ENCODE peak calls at places on chromosomes 16 and 17, in nine cellular contexts. B is cardiac muscle cell; Y is A549; J is stomach; C is WERI-Rb-1; O is naive thymus-derived CD4-positive, alpha-beta T cell; P is neural progenitor cell; A is small intestine; W is uterus. Z is an unnamed sample.

GRCh38 chr17:10385871-10386270 is 13.1 kb upstream of the MYH13 start:
- DNase-seq in B (no peak), W (no peak), C (no peak), A (no peak), J (no peak), Y (no peak), P (no peak), O (no peak), Z (no peak)

GRCh38 chr16:1197237-1197866 is 27.7 kb downstream of the TPSG1 start:
- DNase-seq in C (no peak), O (no peak), P (no peak), W (no peak), A (no peak), B (no peak), J (no peak), Y (no peak), Z (no peak)

GRCh38 chr16:85571813-85572619 is 41.1 kb upstream of the GSE1 start:
- DNase-seq in W (no peak), B (no peak), J (no peak), C (no peak), P (no peak), O (no peak), Y (no peak), A (no peak), Z (no peak)

GRCh38 chr16:1002399-1003161 is 21.0 kb downstream of the SOX8 start:
- DNase-seq in A (peak; percentile 39), B (no peak), C (no peak), Y (peak; percentile 95), W (peak; percentile 26), J (peak; percentile 63), P (no peak), O (no peak), Z (no peak)

GRCh38 chr17:78110363-78111011 is 18.1 kb downstream of the TMC6 start:
- DNase-seq in Y (no peak), C (no peak), B (no peak), J (no peak), P (no peak), W (peak; percentile 15), O (no peak), A (no peak), Z (no peak)

GRCh38 chr17:35068249-35068648 is 4.7 kb upstream of the RFFL start:
- DNase-seq in O (no peak), B (no peak), P (no peak), A (no peak), J (no peak), W (no peak), Y (no peak), C (no peak), Z (no peak)

GRCh38 chr16:23286131-23286532 is 16.0 kb upstream of the SCNN1B start:
- DNase-seq in Y (no peak), P (no peak), B (no peak), J (no peak), C (no peak), O (no peak), A (no peak), W (no peak), Z (no peak)

GRCh38 chr16:1613728-1614225 is 1.6 kb downstream of the CRAMP1 start:
- DNase-seq in A (peak; percentile 12), O (peak; percentile 17), C (no peak), P (peak; percentile 50), B (peak; percentile 48), W (peak; percentile 27), Y (no peak), J (peak; percentile 30), Z (peak; percentile 37)

GRCh38 chr17:63434951-63435571 is 11.0 kb downstream of the CYB561 start:
- DNase-seq in P (no peak), J (peak; percentile 96), Y (peak; percentile 76), B (no peak), A (peak; percentile 92), O (peak; percentile 25), C (no peak), W (peak; percentile 54), Z (peak; percentile 80)

GRCh38 chr17:82030470-82031302 is 792 bp upstream of the RAC3 start:
- DNase-seq in C (peak; percentile 94), Y (peak; percentile 92), A (peak; percentile 78), B (peak; percentile 89), W (peak; percentile 73), O (peak; percentile 80), J (peak; percentile 90), P (peak; percentile 95), Z (peak; percentile 86)

GRCh38 chr16:89534147-89534788 is 26.1 kb downstream of the SPG7 start:
- DNase-seq in P (no peak), J (no peak), A (peak; percentile 33), C (no peak), Y (no peak), W (no peak), B (no peak), O (no peak), Z (no peak)

GRCh38 chr16:17205279-17206139 is 265.3 kb downstream of the XYLT1 start:
- DNase-seq in C (no peak), P (peak; percentile 43), W (no peak), Y (no peak), J (peak; percentile 29), O (no peak), B (peak; percentile 56), A (no peak), Z (no peak)

GRCh38 chr17:77707546-77707945 is 251.0 kb upstream of the TNRC6C start:
- DNase-seq in B (no peak), C (no peak), O (no peak), P (no peak), Y (no peak), W (no peak), A (no peak), J (no peak), Z (no peak)

GRCh38 chr17:49707246-49707607 is 537 bp downstream of the SLC35B1 start:
- DNase-seq in C (no peak), Y (peak; percentile 36), W (no peak), J (no peak), B (no peak), O (no peak), P (peak; percentile 51), A (no peak), Z (no peak)

GRCh38 chr16:18984425-18985005 is 781 bp downstream of the TMC7 start:
- DNase-seq in C (no peak), J (no peak), P (no peak), Y (no peak), B (no peak), A (peak; percentile 35), W (no peak), O (no peak), Z (no peak)
- H3K4me3 ChIP-seq in C (peak overlapping the region; percentile 54), J (peak overlapping the region; percentile 50), P (peak overlapping the region; percentile 81), Y (peak overlapping the region; percentile 63), B (peak overlapping the region; percentile 54), A (peak overlapping the region; percentile 38), W (no peak overlapping the region), O (no peak overlapping the region), Z (peak overlapping the region; percentile 63)

DNA sequence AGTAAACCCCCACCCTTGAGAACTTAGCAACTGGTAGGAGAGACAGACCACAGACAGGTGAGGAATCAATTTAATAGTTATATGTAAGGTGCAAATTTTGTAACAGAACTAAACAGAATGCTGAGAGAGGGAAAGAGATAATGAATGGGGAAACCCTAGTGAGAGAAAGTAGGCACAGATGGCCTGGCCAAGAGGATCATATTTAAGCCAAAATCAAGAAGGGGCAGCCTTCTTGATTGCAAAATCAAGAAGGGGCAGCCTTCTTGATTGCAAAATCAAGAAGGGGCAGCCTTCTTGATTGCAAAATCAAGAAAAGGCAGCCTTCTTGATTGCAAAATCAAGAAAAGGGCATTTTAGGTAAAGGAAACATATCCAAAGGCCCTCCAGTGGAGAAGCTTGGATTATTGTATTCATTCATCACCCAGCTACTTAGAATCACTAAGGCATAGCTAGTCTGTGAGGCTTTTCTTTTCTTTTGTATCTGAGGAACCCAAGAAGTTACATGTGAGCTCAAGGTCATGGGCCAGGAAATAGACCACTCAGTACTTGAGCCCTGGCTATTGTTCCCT is 190.5 kb downstream of the CYLD start:
- DNase-seq in C (no peak), Y (no peak), A (no peak), O (no peak), P (no peak), B (no peak), J (no peak), W (no peak), Z (no peak)
- H3K9me3 ChIP-seq in C (no peaks in the 10 kb centered on the region), Y (no peaks in the 10 kb centered on the region), A (no peaks in the 10 kb centered on the region), O (no peaks in the 10 kb centered on the region), P (no peaks in the 10 kb centered on the region), B (no peaks in the 10 kb centered on the region), J (no peaks in the 10 kb centered on the region), W (no peaks in the 10 kb centered on the region), Z (no peaks in the 10 kb centered on the region)

DNA sequence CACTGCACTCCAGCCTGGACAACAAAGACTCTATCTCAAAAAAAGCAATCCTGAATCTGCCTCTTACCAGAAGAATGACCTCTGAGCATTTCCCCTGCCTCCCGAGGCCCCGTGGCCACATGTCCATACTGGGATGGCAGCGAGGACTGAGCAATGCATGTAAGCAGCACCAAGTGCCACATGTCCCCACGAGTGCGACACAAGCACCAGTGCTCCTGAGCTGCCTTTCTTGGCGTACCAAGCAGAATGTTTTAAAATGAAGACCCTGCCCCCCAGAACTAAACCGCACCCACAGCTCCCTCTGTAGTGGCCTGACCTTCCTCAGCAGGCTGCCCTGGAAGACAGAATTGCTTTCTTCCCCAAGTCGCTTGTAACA is 373.3 kb downstream of the SLC39A11 start:
- DNase-seq in J (no peak), P (no peak), B (no peak), C (no peak), O (no peak), W (no peak), Y (no peak), A (no peak), Z (no peak)
- H3K4me3 ChIP-seq in J (no peak overlapping the region), P (no peak overlapping the region), B (no peak overlapping the region), C (no peak overlapping the region), O (peak overlapping the region; percentile 41), W (no peak overlapping the region), Y (no peak overlapping the region), A (no peak overlapping the region), Z (no peak overlapping the region)

GRCh38 chr16:35573407-35573806 is 2114.0 kb downstream of the TP53TG3F start:
- DNase-seq in J (no peak), P (no peak), O (no peak), B (no peak), Y (no peak), W (no peak), A (no peak), C (no peak), Z (no peak)

GRCh38 chr16:35565626-35566025 is 2106.2 kb downstream of the TP53TG3F start:
- DNase-seq in B (no peak), A (no peak), J (no peak), Y (no peak), W (no peak), C (no peak), P (no peak), O (no peak), Z (no peak)

GRCh38 chr16:35572186-35572585 is 2112.8 kb downstream of the TP53TG3F start:
- DNase-seq in C (no peak), Y (no peak), B (no peak), O (no peak), J (no peak), W (no peak), A (no peak), P (no peak), Z (no peak)

GRCh38 chr16:35570946-35571345 is 2111.5 kb downstream of the TP53TG3F start:
- DNase-seq in Y (no peak), P (no peak), W (no peak), O (no peak), J (no peak), A (no peak), C (no peak), B (no peak), Z (no peak)

DNA sequence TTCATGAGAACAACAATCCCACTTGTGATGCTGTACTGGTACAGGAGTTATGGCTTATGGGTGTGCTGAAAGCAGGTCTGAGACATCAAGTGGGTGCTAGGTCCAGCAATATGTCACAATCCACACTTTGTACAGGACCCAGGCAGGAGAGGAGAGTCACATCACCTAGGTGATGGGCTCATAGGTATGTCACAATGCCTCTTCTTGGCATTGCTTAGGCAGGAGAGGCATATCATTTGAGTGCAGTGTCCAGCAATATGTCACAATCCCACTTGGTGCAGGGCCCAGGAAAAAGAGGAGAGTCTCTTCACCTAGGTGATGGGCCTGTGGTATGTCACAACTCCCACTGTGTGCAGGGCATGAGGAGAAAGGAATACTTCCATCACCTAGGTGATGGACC is 2110.0 kb downstream of the TP53TG3F start:
- DNase-seq in P (no peak), A (no peak), Y (no peak), J (no peak), W (no peak), O (no peak), C (no peak), B (no peak), Z (no peak)
- H3K9me3 ChIP-seq in P (no peaks in the 10 kb centered on the region), A (no peaks in the 10 kb centered on the region), Y (no peaks in the 10 kb centered on the region), J (no peaks in the 10 kb centered on the region), W (no peaks in the 10 kb centered on the region), O (no peaks in the 10 kb centered on the region), C (no peaks in the 10 kb centered on the region), B (no peaks in the 10 kb centered on the region), Z (no peaks in the 10 kb centered on the region)